ENCODE peak calls at places on chromosomes 3 and 15, in nine cellular contexts. K is AG09309; U is progenitor cell of endocrine pancreas; F is astrocyte; C is RWPE2; Q is activated CD8-positive, alpha-beta T cell treated with anti-CD3 and anti-CD28 coated beads for 36 hours; B is foreskin fibroblast; W is neural crest cell; X is HFF-Myc. N is an unnamed sample.

GRCh38 chr3:171700157-171700556 is 110.1 kb downstream of the PLD1 start:
- DNase-seq in F (no peak), X (no peak), W (no peak), C (no peak), U (no peak), B (no peak), K (no peak), Q (no peak), N (no peak)

GRCh38 chr3:21979706-21980105 is 228.7 kb upstream of the ZNF385D start:
- DNase-seq in X (peak; percentile 2), F (peak; percentile 72), K (no peak), W (no peak), U (no peak), C (no peak), B (peak; percentile 71), Q (no peak), N (peak; percentile 22)

GRCh38 chr3:190614466-190615384 is 100.8 kb downstream of the IL1RAP start:
- DNase-seq in K (no peak), X (no peak), C (no peak), U (no peak), W (no peak), B (no peak), F (no peak), Q (no peak), N (no peak)

GRCh38 chr15:82952156-82953081 is at the start of gene HOMER2:
- DNase-seq in B (peak; percentile 37), U (peak; percentile 20), C (no peak), X (no peak), Q (peak; percentile 20), K (no peak), W (peak; percentile 8), F (peak; percentile 13), N (no peak)

GRCh38 chr15:101723161-101723873 is 956 bp downstream of the TARS3 start:
- DNase-seq in B (peak; percentile 50), C (no peak), X (peak; percentile 5), U (no peak), K (no peak), W (no peak), Q (peak; percentile 80), F (peak; percentile 23), N (peak; percentile 32)

GRCh38 chr3:42820746-42821051 is 11.5 kb downstream of the ACKR2 start:
- DNase-seq in Q (no peak), C (no peak), U (no peak), F (no peak), B (no peak), K (no peak), W (no peak), X (no peak), N (no peak)

GRCh38 chr3:51680196-51680595 is 9.1 kb downstream of the TEX264 start:
- DNase-seq in K (no peak), F (no peak), C (no peak), Q (no peak), W (no peak), X (no peak), B (no peak), U (no peak), N (no peak)

GRCh38 chr3:71681224-71681668 is 44.0 kb downstream of the EIF4E3 start:
- DNase-seq in W (peak; percentile 51), C (no peak), X (peak; percentile 66), B (peak; percentile 89), K (peak; percentile 44), F (peak; percentile 49), U (peak; percentile 23), Q (peak; percentile 74), N (peak; percentile 56)

GRCh38 chr3:123805504-123805903 is 78.6 kb downstream of the MYLK start:
- DNase-seq in X (no peak), F (no peak), B (no peak), Q (no peak), K (no peak), W (no peak), C (no peak), U (no peak), N (no peak)

GRCh38 chr3:377158-377561 is 180.6 kb downstream of the CHL1 start:
- DNase-seq in K (peak; percentile 8), Q (no peak), W (no peak), U (no peak), B (peak; percentile 1), F (peak; percentile 41), C (no peak), X (no peak), N (peak; percentile 37)
- TF ChIP-seq CTCF in K (no peak), Q (peak; percentile 20), W (peak; percentile 73), U (peak; percentile 62), B (no peak), F (peak; percentile 42), C (peak; percentile 79), X (no peak), N (peak; percentile 55)

DNA sequence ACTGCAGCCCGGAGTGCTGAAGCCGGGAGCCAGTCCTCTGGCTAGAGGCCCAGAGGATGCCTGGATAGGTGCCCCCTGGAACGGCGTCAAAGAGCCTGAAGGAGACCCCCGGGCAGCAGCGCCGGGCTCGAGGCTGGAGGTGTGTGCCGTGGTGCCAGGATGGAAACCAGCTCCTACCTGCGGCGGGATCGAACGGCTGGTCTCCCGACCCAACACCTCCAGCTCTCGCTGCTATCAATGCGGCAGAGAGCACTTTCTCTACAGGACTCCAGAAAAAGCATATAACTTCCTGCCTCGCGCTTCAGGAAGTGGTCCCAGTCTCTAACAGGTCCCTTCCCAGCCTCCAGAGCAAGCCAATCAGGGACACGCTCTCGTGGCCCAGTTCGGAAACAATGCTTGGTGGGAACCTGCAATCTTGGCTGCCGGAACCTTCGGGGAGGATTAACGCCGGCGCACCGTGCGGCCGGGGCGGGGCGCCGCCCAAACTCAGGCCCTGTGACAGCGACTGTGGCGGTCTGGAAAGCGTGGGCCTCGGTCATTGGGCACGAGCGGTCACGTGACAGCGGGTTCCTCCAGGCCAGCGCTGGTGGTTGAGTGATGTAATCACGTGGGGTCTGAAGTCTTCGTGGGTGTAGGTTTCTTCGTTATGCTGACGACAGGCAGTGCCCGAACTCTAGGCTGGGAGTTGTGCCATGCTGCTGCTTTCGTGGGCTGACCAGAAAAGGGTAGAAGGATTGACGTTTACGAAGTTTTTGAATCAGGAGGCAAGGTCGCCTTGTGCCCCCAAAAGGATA is at the start of gene SLC33A1:
- DNase-seq in W (peak; percentile 96), C (peak; percentile 99), B (peak; percentile 100), X (peak; percentile 97), Q (peak; percentile 99), F (peak; percentile 98), U (peak; percentile 96), K (peak; percentile 98), N (peak; percentile 99)
- TF ChIP-seq CTCF in W (no peak), C (no peak), B (no peak), X (no peak), Q (no peak), F (no peak), U (no peak), K (no peak), N (no peak)

GRCh38 chr3:138049157-138049919 is 39.4 kb downstream of the CLDN18 start:
- DNase-seq in Q (no peak), B (peak; percentile 85), X (no peak), W (no peak), K (peak; percentile 70), C (no peak), F (peak; percentile 69), U (no peak), N (peak; percentile 85)
- TF ChIP-seq CTCF in Q (no peak), B (no peak), X (no peak), W (no peak), K (peak; percentile 17), C (no peak), F (no peak), U (no peak), N (peak; percentile 48)

DNA sequence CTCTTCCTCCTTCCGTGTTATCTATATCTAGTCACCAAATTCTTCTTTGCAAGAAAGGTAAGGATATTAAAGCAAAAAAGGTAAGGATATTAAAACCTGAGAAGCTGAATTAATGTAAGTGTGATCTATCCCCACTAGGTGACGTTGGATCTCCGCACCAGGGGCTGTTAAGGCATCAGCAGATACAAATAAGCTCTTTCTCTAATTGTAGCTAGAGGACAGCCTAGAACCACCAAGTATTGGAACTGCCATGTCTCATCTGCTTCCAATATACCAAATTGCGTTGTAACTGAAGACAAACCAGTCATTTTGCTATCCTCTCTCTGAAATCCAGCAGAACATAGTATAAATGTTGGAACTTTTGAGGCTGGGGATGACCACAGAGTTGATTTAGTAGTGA is 471.2 kb upstream of the TGFBR2 start:
- DNase-seq in K (no peak), U (no peak), W (no peak), X (no peak), F (no peak), B (peak; percentile 42), C (no peak), Q (no peak), N (no peak)
- TF ChIP-seq CTCF in K (peak; percentile 22), U (peak; percentile 6), W (no peak), X (peak; percentile 15), F (no peak), B (peak; percentile 13), C (peak; percentile 51), Q (no peak), N (peak; percentile 10)

GRCh38 chr15:91568036-91568435 is 285.5 kb upstream of the SLCO3A1 start:
- DNase-seq in Q (no peak), F (no peak), X (no peak), U (no peak), K (no peak), C (no peak), B (no peak), W (no peak), N (no peak)

GRCh38 chr15:91566116-91566515 is 287.4 kb upstream of the SLCO3A1 start:
- DNase-seq in B (no peak), C (no peak), U (no peak), W (no peak), K (no peak), X (no peak), F (no peak), Q (no peak), N (no peak)

DNA sequence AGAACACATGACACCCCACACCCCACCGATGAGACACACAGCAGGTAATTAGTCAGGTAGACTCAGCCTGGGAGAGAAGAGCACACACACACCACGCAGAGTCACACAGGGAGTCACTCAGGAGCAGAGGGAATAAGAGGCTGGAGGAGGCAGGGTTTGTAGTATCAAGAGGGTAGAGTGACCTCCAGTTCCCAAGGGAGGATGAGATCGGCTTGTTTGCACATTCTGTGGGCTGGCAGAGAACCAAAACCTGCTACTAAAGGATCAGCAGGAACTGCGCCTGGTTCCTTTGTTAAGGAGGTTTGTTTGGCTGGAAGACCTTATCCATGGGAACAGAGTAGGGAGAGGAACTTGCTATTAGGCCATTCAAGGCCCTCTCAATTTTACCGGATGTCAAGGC is 281.4 kb upstream of the SLCO3A1 start:
- DNase-seq in Q (no peak), B (no peak), F (peak; percentile 72), K (no peak), C (no peak), X (no peak), U (no peak), W (no peak), N (no peak)
- TF ChIP-seq CTCF in Q (no peak), B (no peak), F (no peak), K (no peak), C (no peak), X (no peak), U (no peak), W (no peak), N (no peak)

GRCh38 chr3:141302364-141303141 is 65.8 kb upstream of the ZBTB38 start:
- DNase-seq in Q (no peak), K (peak; percentile 83), C (no peak), W (no peak), U (no peak), B (peak; percentile 94), X (no peak), F (peak; percentile 33), N (peak; percentile 93)
- TF ChIP-seq CTCF in Q (no peak), K (peak; percentile 37), C (no peak), W (no peak), U (no peak), B (peak; percentile 22), X (no peak), F (no peak), N (peak; percentile 62)

N was measured in HFFc6.